ENCODE peak calls at places on chromosomes 5 and 9, in five cellular contexts. One of them, this sample, is unnamed.

GRCh38 chr5:875931-876330 is 16.7 kb downstream of the BRD9 start:
- DNase-seq in HepG2: no peak
- DNase-seq in K562: no peak
- DNase-seq in GM12878: no peak
- DNase-seq in H1: no peak
- DNase-seq in this sample: no peak

GRCh38 chr9:107087256-107087655 is 195.8 kb upstream of the RAD23B start:
- DNase-seq in HepG2: no peak
- DNase-seq in K562: no peak
- DNase-seq in GM12878: no peak
- DNase-seq in H1: no peak
- DNase-seq in this sample: no peak

GRCh38 chr5:936149-937144 is 43.8 kb downstream of the TRIP13 start:
- DNase-seq in HepG2: no peak
- DNase-seq in K562: no peak
- DNase-seq in GM12878: no peak
- DNase-seq in H1: peak; percentile 20
- DNase-seq in this sample: no peak

GRCh38 chr9:74379718-74380117 is 117.4 kb upstream of the RORB start:
- DNase-seq in HepG2: peak; percentile 40
- DNase-seq in K562: peak; percentile 3
- DNase-seq in GM12878: no peak
- DNase-seq in H1: peak; percentile 54
- DNase-seq in this sample: peak; percentile 2

GRCh38 chr9:16030513-16031185 is 477.8 kb downstream of the CCDC171 start:
- DNase-seq in HepG2: no peak
- DNase-seq in K562: no peak
- DNase-seq in GM12878: peak; percentile 35
- DNase-seq in H1: no peak
- DNase-seq in this sample: peak; percentile 84

GRCh38 chr9:27183701-27184100 is 74.7 kb downstream of the TEK start:
- DNase-seq in HepG2: no peak
- DNase-seq in K562: no peak
- DNase-seq in GM12878: no peak
- DNase-seq in H1: no peak
- DNase-seq in this sample: no peak

GRCh38 chr9:338602-339001 is 123.9 kb downstream of the DOCK8 start:
- DNase-seq in HepG2: no peak
- DNase-seq in K562: no peak
- DNase-seq in GM12878: no peak
- DNase-seq in H1: no peak
- DNase-seq in this sample: no peak

GRCh38 chr5:951940-952596 is 56.5 kb upstream of the NKD2 start:
- DNase-seq in HepG2: no peak
- DNase-seq in K562: no peak
- DNase-seq in GM12878: no peak
- DNase-seq in H1: no peak
- DNase-seq in this sample: no peak

GRCh38 chr5:166349036-166349435 is 1942.4 kb upstream of the WWC1 start:
- DNase-seq in HepG2: no peak
- DNase-seq in K562: no peak
- DNase-seq in GM12878: no peak
- DNase-seq in H1: no peak
- DNase-seq in this sample: no peak

GRCh38 chr9:72129271-72130156 is 19.7 kb upstream of the GDA start:
- DNase-seq in HepG2: peak; percentile 91
- DNase-seq in K562: no peak
- DNase-seq in GM12878: no peak
- DNase-seq in H1: no peak
- DNase-seq in this sample: no peak

GRCh38 chr5:95822038-95822407 is 503 bp downstream of the GLRX start:
- DNase-seq in HepG2: no peak
- DNase-seq in K562: peak; percentile 78
- DNase-seq in GM12878: no peak
- DNase-seq in H1: no peak
- DNase-seq in this sample: no peak

GRCh38 chr5:38670878-38671277 is 114.4 kb upstream of the LIFR start:
- DNase-seq in HepG2: no peak
- DNase-seq in K562: no peak
- DNase-seq in GM12878: no peak
- DNase-seq in H1: no peak
- DNase-seq in this sample: no peak

GRCh38 chr5:76689321-76690026 is 26.5 kb upstream of the F2R start:
- DNase-seq in HepG2: no peak
- DNase-seq in K562: no peak
- DNase-seq in GM12878: no peak
- DNase-seq in H1: no peak
- DNase-seq in this sample: peak; percentile 22

GRCh38 chr9:23088932-23089364 is 642.3 kb downstream of the DMRTA1 start:
- DNase-seq in HepG2: no peak
- DNase-seq in K562: no peak
- DNase-seq in GM12878: no peak
- DNase-seq in H1: peak; percentile 71
- DNase-seq in this sample: no peak

GRCh38 chr5:177307544-177308363 is 3.9 kb downstream of the MXD3 start:
- DNase-seq in HepG2: no peak
- DNase-seq in K562: no peak
- DNase-seq in GM12878: no peak
- DNase-seq in H1: no peak
- DNase-seq in this sample: no peak
- H3K4me1 ChIP-seq in HepG2: peaks cover 40% of the 10 kb centered on the region
- H3K4me1 ChIP-seq in K562: peaks cover 23% of the 10 kb centered on the region
- H3K4me1 ChIP-seq in GM12878: peaks cover 26% of the 10 kb centered on the region
- H3K4me1 ChIP-seq in H1: peaks cover 14% of the 10 kb centered on the region
- H3K4me1 ChIP-seq in this sample: peaks cover 19% of the 10 kb centered on the region

GRCh38 chr5:9644630-9645029 is 14.5 kb upstream of the TAS2R1 start:
- DNase-seq in HepG2: no peak
- DNase-seq in K562: no peak
- DNase-seq in GM12878: no peak
- DNase-seq in H1: no peak
- DNase-seq in this sample: no peak
- TF ChIP-seq SP1 in HepG2: no peak
- TF ChIP-seq SP1 in K562: no peak
- TF ChIP-seq SP1 in GM12878: no peak
- TF ChIP-seq SP1 in H1: no peak
- TF ChIP-seq SP1 in this sample: no peak

DNA sequence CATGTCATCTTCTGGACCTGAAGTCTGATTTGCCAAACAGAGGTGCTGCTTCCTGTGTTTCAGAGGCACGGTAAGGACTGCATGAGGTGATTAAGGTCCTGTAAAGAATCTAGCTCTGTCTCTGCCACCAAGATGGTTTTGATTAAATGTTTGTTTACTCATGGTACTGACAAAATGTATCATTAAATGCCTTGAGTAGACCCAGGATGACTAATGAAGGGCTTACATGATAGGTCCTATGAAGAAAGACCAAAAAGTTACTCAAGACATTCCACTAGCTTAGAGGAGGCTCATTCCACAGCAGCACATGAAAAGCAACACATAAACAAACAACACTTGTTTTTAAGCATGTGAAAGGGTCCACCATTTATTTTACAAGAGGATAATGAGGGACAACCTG is 100.9 kb downstream of the BOD1 start:
- DNase-seq in HepG2: no peak
- DNase-seq in K562: no peak
- DNase-seq in GM12878: no peak
- DNase-seq in H1: peak; percentile 3
- DNase-seq in this sample: no peak
- H3K4me1 ChIP-seq in HepG2: no peaks in the 10 kb centered on the region
- H3K4me1 ChIP-seq in K562: no peaks in the 10 kb centered on the region
- H3K4me1 ChIP-seq in GM12878: peaks cover 10% of the 10 kb centered on the region
- H3K4me1 ChIP-seq in H1: peaks cover 9% of the 10 kb centered on the region
- H3K4me1 ChIP-seq in this sample: peaks cover 6% of the 10 kb centered on the region

GRCh38 chr5:125059255-125060050 is 313.0 kb upstream of the ZNF608 start:
- DNase-seq in HepG2: no peak
- DNase-seq in K562: no peak
- DNase-seq in GM12878: no peak
- DNase-seq in H1: no peak
- DNase-seq in this sample: peak; percentile 54
- TF ChIP-seq SP1 in HepG2: no peak
- TF ChIP-seq SP1 in K562: no peak
- TF ChIP-seq SP1 in GM12878: no peak
- TF ChIP-seq SP1 in H1: no peak
- TF ChIP-seq SP1 in this sample: no peak

GRCh38 chr5:151697452-151697851 is 10.7 kb upstream of the SPARC start:
- DNase-seq in HepG2: no peak
- DNase-seq in K562: no peak
- DNase-seq in GM12878: no peak
- DNase-seq in H1: no peak
- DNase-seq in this sample: no peak

GRCh38 chr5:151696470-151697061 is 9.9 kb upstream of the SPARC start:
- DNase-seq in HepG2: no peak
- DNase-seq in K562: no peak
- DNase-seq in GM12878: no peak
- DNase-seq in H1: peak; percentile 60
- DNase-seq in this sample: no peak

GRCh38 chr5:151694035-151694485 is 7.3 kb upstream of the SPARC start:
- DNase-seq in HepG2: peak; percentile 97
- DNase-seq in K562: no peak
- DNase-seq in GM12878: no peak
- DNase-seq in H1: no peak
- DNase-seq in this sample: no peak

GRCh38 chr5:151692312-151692711 is 5.6 kb upstream of the SPARC start:
- DNase-seq in HepG2: no peak
- DNase-seq in K562: no peak
- DNase-seq in GM12878: no peak
- DNase-seq in H1: no peak
- DNase-seq in this sample: no peak

DNA sequence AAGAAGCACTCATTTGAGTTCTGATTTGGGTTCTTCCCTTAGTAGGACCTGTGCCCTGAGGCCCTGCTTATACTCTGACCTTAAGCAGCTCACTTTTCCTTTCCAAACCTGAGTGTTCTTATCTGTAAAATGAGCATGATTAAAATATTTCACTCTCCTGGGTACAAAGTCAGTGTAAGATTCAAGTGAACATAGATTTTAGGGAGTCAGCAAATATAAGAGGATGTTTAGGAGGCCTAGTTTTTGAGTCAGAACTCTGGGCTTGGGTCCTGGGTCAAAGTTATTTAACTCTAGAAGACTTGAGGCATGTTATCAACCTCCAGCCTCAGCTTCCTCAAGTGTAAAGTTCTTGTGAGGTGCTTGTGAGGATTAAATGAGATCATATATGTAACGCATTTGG is 8.7 kb upstream of the SPARC start:
- DNase-seq in HepG2: no peak
- DNase-seq in K562: no peak
- DNase-seq in GM12878: no peak
- DNase-seq in H1: no peak
- DNase-seq in this sample: no peak
- H3K4me1 ChIP-seq in HepG2: peaks cover 94% of the 10 kb centered on the region
- H3K4me1 ChIP-seq in K562: no peaks in the 10 kb centered on the region
- H3K4me1 ChIP-seq in GM12878: peaks cover 6% of the 10 kb centered on the region
- H3K4me1 ChIP-seq in H1: peaks cover 14% of the 10 kb centered on the region
- H3K4me1 ChIP-seq in this sample: peaks cover 18% of the 10 kb centered on the region

GRCh38 chr5:177023247-177023703 is 779 bp downstream of the ZNF346 start:
- DNase-seq in HepG2: peak; percentile 9
- DNase-seq in K562: peak; percentile 36
- DNase-seq in GM12878: no peak
- DNase-seq in H1: no peak
- DNase-seq in this sample: no peak
- TF ChIP-seq SP1 in HepG2: no peak
- TF ChIP-seq SP1 in K562: no peak
- TF ChIP-seq SP1 in GM12878: no peak
- TF ChIP-seq SP1 in H1: no peak
- TF ChIP-seq SP1 in this sample: no peak

DNA sequence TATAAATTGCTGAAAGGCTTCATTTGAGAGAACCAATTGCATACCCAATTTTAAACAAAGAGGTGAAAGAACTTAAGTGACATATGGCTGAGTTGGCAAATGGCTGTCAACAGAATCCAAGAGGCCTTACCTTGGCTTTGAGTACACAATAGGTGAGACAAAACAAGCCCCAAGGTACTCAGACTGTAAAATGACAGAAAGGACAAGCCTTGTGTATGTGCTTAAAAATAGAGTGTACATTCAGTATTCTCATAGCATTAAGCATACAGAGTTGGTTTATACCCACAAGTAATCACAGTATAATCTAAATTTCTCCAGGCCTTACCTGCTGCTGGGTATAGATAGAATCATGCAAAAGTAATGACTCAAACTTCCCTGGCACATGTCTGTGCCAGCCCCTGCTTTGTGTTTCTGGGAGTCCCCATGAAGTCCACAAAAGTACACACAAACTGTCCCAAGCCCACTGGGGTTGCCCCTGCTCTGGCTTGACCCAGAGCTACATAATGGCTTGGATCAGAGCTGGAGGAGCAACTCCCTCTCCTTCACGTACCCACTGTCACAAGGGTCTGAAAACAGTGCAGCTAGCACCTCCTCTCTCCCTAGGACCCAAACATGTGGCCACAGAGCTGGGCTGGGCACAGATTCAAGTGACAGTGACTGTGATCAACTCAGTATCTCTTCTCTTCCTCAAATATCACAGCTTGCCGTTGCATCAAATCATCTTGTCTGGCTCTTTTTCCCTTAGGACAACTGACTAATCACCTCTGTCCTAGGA is 250.8 kb downstream of the ENC1 start:
- DNase-seq in HepG2: no peak
- DNase-seq in K562: no peak
- DNase-seq in GM12878: no peak
- DNase-seq in H1: no peak
- DNase-seq in this sample: no peak
- H3K4me1 ChIP-seq in HepG2: peaks cover 17% of the 10 kb centered on the region
- H3K4me1 ChIP-seq in K562: peaks cover 8% of the 10 kb centered on the region
- H3K4me1 ChIP-seq in GM12878: peaks cover 8% of the 10 kb centered on the region
- H3K4me1 ChIP-seq in H1: no peaks in the 10 kb centered on the region
- H3K4me1 ChIP-seq in this sample: peaks cover 1% of the 10 kb centered on the region

DNA sequence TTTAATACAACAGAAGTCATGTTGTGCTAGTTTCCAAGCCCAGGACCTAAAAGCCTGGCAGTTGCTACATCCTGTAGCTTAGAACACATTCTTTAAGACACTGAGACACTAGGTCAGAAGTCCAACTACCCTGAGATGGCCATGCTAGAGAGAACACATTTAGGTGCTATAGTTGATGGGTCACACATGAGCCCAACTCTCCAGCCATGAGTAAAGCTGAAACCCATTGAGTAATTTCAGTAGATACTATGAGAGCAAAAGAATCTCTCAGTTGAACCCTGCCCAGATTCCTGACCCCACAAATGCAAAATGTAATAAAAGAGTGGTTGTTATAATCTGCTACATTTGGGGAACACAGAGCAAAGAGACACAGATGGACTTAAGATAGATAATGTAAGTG is 164.4 kb downstream of the SEMA5A start:
- DNase-seq in HepG2: no peak
- DNase-seq in K562: no peak
- DNase-seq in GM12878: peak; percentile 68
- DNase-seq in H1: no peak
- DNase-seq in this sample: no peak
- TF ChIP-seq SP1 in HepG2: no peak
- TF ChIP-seq SP1 in K562: no peak
- TF ChIP-seq SP1 in GM12878: no peak
- TF ChIP-seq SP1 in H1: no peak
- TF ChIP-seq SP1 in this sample: no peak

DNA sequence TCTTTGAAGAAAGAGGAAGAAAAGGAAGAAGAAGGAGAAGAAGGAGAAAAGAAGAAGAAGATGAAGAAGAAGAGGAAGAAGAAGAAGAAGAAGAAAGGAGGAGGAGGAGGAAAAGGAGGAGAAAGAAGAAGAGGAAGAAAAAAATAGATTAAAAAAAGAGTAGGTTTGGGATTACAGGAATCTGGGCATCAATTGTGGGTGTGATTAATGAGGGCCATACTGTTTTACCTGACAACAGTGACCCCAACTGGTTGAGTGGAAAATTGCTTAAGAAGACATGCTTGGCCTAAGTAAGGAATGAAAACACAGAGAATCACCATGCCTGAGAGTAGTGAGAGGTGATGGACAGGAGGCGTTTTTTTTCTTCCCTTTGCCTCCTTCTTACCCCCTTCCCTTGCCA is 114.6 kb downstream of the FAM170A start:
- DNase-seq in HepG2: peak; percentile 33
- DNase-seq in K562: peak; percentile 43
- DNase-seq in GM12878: peak; percentile 48
- DNase-seq in H1: no peak
- DNase-seq in this sample: peak; percentile 59
- H3K4me1 ChIP-seq in HepG2: no peaks in the 10 kb centered on the region
- H3K4me1 ChIP-seq in K562: no peaks in the 10 kb centered on the region
- H3K4me1 ChIP-seq in GM12878: no peaks in the 10 kb centered on the region
- H3K4me1 ChIP-seq in H1: no peaks in the 10 kb centered on the region
- H3K4me1 ChIP-seq in this sample: no peaks in the 10 kb centered on the region

This sample was measured in HCT116.